ENCODE peak calls at places on chromosomes 16 and 17, in six cellular contexts. L is T-helper 1 cell; B is stimulated activated CD4-positive, alpha-beta T cell treated with anti-CD3 and anti-CD28 coated beads, Interleukin-2, amount 100 ng/mL, for 24 hours; I is Kasumi-1; D is ureter; Y is fibroblast of the aortic adventitia. S is an unnamed sample.

GRCh38 chr17:6843241-6843890 is 11.8 kb upstream of the TEKT1 start:
- DNase-seq in L (no peak), I (peak), D (no peak), B (no peak), Y (peak), S (no peak)

GRCh38 chr17:78717431-78717980 is 64.6 kb downstream of the CYTH1 start:
- DNase-seq in Y (peak), I (no peak), D (no peak), B (no peak), L (no peak), S (no peak)

GRCh38 chr17:63295288-63295687 is 150.8 kb downstream of the CYB561 start:
- DNase-seq in D (no peak), L (no peak), I (no peak), Y (peak), B (no peak), S (no peak)

GRCh38 chr16:81866820-81867440 is 87.8 kb downstream of the PLCG2 start:
- DNase-seq in I (no peak), Y (no peak), D (no peak), B (no peak), L (no peak), S (no peak)

GRCh38 chr17:56594528-56595418 is 1.3 kb downstream of the NOG start:
- DNase-seq in Y (no peak), B (peak), L (no peak), D (no peak), I (peak), S (no peak)

GRCh38 chr17:15213381-15214087 is 51.6 kb downstream of the PMP22 start:
- DNase-seq in B (no peak), L (no peak), I (peak), D (no peak), Y (peak), S (no peak)

GRCh38 chr17:14910916-14911315 is 354.2 kb downstream of the PMP22 start:
- DNase-seq in L (no peak), D (no peak), Y (no peak), B (no peak), I (no peak), S (no peak)

GRCh38 chr16:54927125-54928015 is 3.3 kb upstream of the IRX5 start:
- DNase-seq in D (no peak), I (peak), L (no peak), Y (peak), B (no peak), S (no peak)

GRCh38 chr16:85988306-85988705 is 89.3 kb downstream of the IRF8 start:
- DNase-seq in D (no peak), Y (no peak), L (no peak), I (no peak), B (no peak), S (no peak)

GRCh38 chr16:68022278-68022727 is 729 bp downstream of the DDX28 start:
- DNase-seq in B (no peak), L (no peak), D (no peak), Y (no peak), I (no peak), S (no peak)